ENCODE peak calls at places on chromosome 11, in eight cellular contexts. F is K562, T is cardiac muscle cell, O is endothelial cell of umbilical vein, S is IMR-90, B is heart right ventricle, A is ovary, M is fibroblast of lung. X is an unnamed sample. For H3K9me3, the result is how much of the 10 kb centered on the place peaks cover.

GRCh38 chr11:65574963-65575567 is 788 bp upstream of the EHBP1L1 start:
- DNase-seq in F (peak), T (no peak), O (peak), S (no peak), B (no peak), A (no peak), M (peak), X (peak)

GRCh38 chr11:115985896-115986295 is 481.7 kb upstream of the CADM1 start:
- DNase-seq in F (no peak), T (no peak), O (no peak), S (no peak), B (no peak), A (no peak), M (no peak), X (no peak)

GRCh38 chr11:111946499-111946898 is 9.4 kb downstream of the DIXDC1 start:
- DNase-seq in F (no peak), T (no peak), O (peak), S (no peak), B (no peak), A (no peak), M (no peak), X (no peak)

GRCh38 chr11:59221438-59221837 is 8.7 kb upstream of the MPEG1 start:
- DNase-seq in F (no peak), T (no peak), O (no peak), S (peak), B (no peak), A (no peak), M (peak), X (no peak)

GRCh38 chr11:65862191-65862735 is 2.0 kb downstream of the MUS81 start:
- DNase-seq in F (no peak), T (no peak), O (no peak), S (no peak), B (peak), A (peak), M (no peak), X (no peak)

GRCh38 chr11:86571273-86571948 is 101.0 kb downstream of the ME3 start:
- DNase-seq in F (peak), T (peak), O (peak), S (no peak), B (no peak), A (no peak), M (no peak), X (no peak)

GRCh38 chr11:122478986-122479385 is 176.5 kb upstream of the UBASH3B start:
- DNase-seq in F (no peak), T (no peak), O (no peak), S (no peak), B (no peak), A (no peak), M (no peak), X (no peak)

GRCh38 chr11:130146797-130147196 is 12.8 kb upstream of the ST14 start:
- DNase-seq in F (no peak), T (no peak), O (peak), S (no peak), B (peak), A (no peak), M (peak), X (no peak)

GRCh38 chr11:22674470-22675426 is 8.3 kb downstream of the GAS2 start:
- DNase-seq in F (no peak), T (no peak), O (no peak), S (no peak), B (no peak), A (no peak), M (no peak), X (no peak)

GRCh38 chr11:78344114-78344513 is 73.5 kb downstream of the GAB2 start:
- DNase-seq in F (no peak), T (no peak), O (peak), S (no peak), B (no peak), A (no peak), M (no peak), X (no peak)

GRCh38 chr11:40403321-40403720 is 1056.1 kb downstream of the LRRC4C start:
- DNase-seq in F (no peak), T (no peak), O (no peak), S (peak), B (no peak), A (no peak), M (peak), X (no peak)

GRCh38 chr11:17923213-17923612 is 89.6 kb downstream of the SERGEF start:
- DNase-seq in F (no peak), T (peak), O (no peak), S (no peak), B (peak), A (no peak), M (peak), X (no peak)

GRCh38 chr11:83037877-83038276 is 33.8 kb downstream of the RAB30 start:
- DNase-seq in F (no peak), T (no peak), O (no peak), S (no peak), B (no peak), A (no peak), M (no peak), X (no peak)

GRCh38 chr11:66228521-66228920 is 39.9 kb upstream of the RAB1B start:
- DNase-seq in F (no peak), T (no peak), O (no peak), S (no peak), B (no peak), A (no peak), M (no peak), X (no peak)

GRCh38 chr11:30333405-30333804 is 10.5 kb downstream of the ARL14EP start:
- DNase-seq in F (peak), T (peak), O (no peak), S (no peak), B (no peak), A (no peak), M (no peak), X (no peak)

GRCh38 chr11:117395476-117395875 is 67.8 kb downstream of the CEP164 start:
- DNase-seq in F (no peak), T (no peak), O (no peak), S (no peak), B (no peak), A (no peak), M (no peak), X (no peak)

GRCh38 chr11:3853935-3854659 is 1.4 kb upstream of the STIM1 start:
- DNase-seq in F (peak), T (no peak), O (no peak), S (no peak), B (no peak), A (no peak), M (no peak), X (peak)

GRCh38 chr11:95977534-95978174 is 53.7 kb upstream of the MTMR2 start:
- DNase-seq in F (no peak), T (no peak), O (peak), S (peak), B (no peak), A (no peak), M (peak), X (no peak)

GRCh38 chr11:123473941-123474668 is 44.0 kb downstream of the GRAMD1B start:
- DNase-seq in F (no peak), T (no peak), O (peak), S (peak), B (no peak), A (no peak), M (peak), X (no peak)

GRCh38 chr11:99682646-99683045 is 661.9 kb downstream of the CNTN5 start:
- DNase-seq in F (no peak), T (no peak), O (no peak), S (no peak), B (no peak), A (no peak), M (no peak), X (no peak)

GRCh38 chr11:99683933-99684332 is 663.2 kb downstream of the CNTN5 start:
- DNase-seq in F (no peak), T (no peak), O (no peak), S (no peak), B (no peak), A (no peak), M (no peak), X (no peak)

GRCh38 chr11:99682171-99682570 is 661.4 kb downstream of the CNTN5 start:
- DNase-seq in F (no peak), T (no peak), O (no peak), S (no peak), B (no peak), A (no peak), M (no peak), X (no peak)

GRCh38 chr11:99687320-99687719 is 666.6 kb downstream of the CNTN5 start:
- DNase-seq in F (no peak), T (no peak), O (no peak), S (no peak), B (no peak), A (no peak), M (peak), X (no peak)

DNA sequence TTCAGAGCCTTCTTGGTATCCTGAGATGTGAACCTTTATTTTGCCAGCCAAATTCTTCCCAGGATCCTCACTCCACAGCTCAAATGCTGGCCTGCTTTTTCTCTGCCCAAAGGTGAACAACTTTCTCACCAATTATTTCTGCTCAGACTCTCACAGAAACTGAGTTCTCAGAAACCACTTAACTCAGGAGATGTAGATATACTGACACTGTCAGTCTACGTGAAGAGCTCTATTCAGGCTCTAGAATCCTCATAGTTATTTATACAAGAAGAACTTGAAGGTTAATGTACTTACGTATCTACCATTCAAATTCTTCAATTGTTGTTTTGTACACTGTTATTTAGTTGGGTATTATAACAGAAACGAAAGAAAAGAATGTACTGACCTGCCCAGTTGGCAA is 666.1 kb downstream of the CNTN5 start:
- DNase-seq in F (no peak), T (no peak), O (no peak), S (no peak), B (no peak), A (no peak), M (no peak), X (no peak)
- H3K9me3 ChIP-seq in F (under half), T (under half), O (under half), S (under half), B (under half), A (under half), M (under half), X (under half)

GRCh38 chr11:42161886-42162285 is 702.4 kb upstream of the LRRC4C start:
- DNase-seq in F (no peak), T (no peak), O (no peak), S (no peak), B (no peak), A (no peak), M (peak), X (no peak)
- H3K9me3 ChIP-seq in F (under half), T (under half), O (under half), S (under half), B (under half), A (under half), M (under half), X (under half)

GRCh38 chr11:2819316-2819715 is 66.3 kb downstream of the CDKN1C start:
- DNase-seq in F (no peak), T (no peak), O (no peak), S (no peak), B (no peak), A (no peak), M (no peak), X (no peak)

GRCh38 chr11:2816941-2817421 is 68.6 kb downstream of the CDKN1C start:
- DNase-seq in F (no peak), T (no peak), O (no peak), S (peak), B (no peak), A (peak), M (peak), X (no peak)

GRCh38 chr11:2818021-2818420 is 67.6 kb downstream of the CDKN1C start:
- DNase-seq in F (no peak), T (no peak), O (no peak), S (no peak), B (no peak), A (no peak), M (no peak), X (no peak)

GRCh38 chr11:2817431-2817830 is 68.1 kb downstream of the CDKN1C start:
- DNase-seq in F (no peak), T (no peak), O (no peak), S (no peak), B (no peak), A (no peak), M (no peak), X (no peak)

GRCh38 chr11:2818503-2818902 is 67.1 kb downstream of the CDKN1C start:
- DNase-seq in F (no peak), T (no peak), O (no peak), S (no peak), B (no peak), A (no peak), M (no peak), X (no peak)
- H3K9me3 ChIP-seq in F (under half), T (under half), O (under half), S (under half), B (under half), A (under half), M (under half), X (under half)

DNA sequence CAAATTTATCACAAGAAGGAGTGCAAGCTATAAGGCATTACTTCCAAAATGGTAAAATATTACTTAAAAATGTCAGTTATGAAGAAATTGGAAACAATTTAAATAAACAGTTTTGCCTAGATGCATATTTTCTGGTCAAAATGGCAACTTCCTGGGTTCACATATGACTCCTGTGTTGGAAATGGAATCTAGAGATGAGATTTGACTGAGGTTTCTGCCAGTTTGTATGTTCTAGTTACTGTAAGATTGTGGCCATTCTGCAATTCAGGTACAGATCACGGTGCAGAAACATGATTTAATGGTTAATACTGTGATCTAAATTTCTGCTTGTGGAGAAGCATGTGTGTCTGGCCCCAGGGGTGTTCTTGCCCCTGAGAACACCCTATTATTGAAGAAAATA is 3.4 kb upstream of the OR4C6 start:
- DNase-seq in F (no peak), T (no peak), O (no peak), S (no peak), B (no peak), A (no peak), M (no peak), X (no peak)
- H3K9me3 ChIP-seq in F (under half), T (under half), O (under half), S (under half), B (under half), A (under half), M (under half), X (under half)

DNA sequence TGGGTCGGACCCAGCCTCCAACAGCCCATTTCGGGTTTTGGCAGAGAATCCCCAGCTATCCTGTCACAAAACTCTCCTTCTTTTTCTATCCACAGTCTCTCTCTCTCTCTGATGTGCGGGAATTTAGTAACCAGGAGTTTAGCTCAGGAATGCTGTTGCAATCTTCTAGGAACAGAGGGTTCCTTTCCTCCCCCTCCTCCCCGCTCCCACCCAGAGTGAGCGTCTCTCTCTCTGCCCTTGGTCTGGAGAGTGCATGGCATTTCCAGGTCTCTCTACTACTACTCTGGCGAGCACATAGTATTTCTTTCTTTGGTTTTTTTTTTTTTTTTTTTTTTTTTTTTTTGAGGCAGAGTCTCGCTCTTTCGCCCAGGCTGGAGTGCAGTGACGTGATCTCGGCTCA is 17.7 kb downstream of the APIP start:
- DNase-seq in F (no peak), T (no peak), O (no peak), S (no peak), B (no peak), A (no peak), M (no peak), X (no peak)
- H3K9me3 ChIP-seq in F (under half), T (under half), O (under half), S (under half), B (under half), A (under half), M (under half), X (under half)

GRCh38 chr11:45483361-45483760 is 182.1 kb downstream of the CHST1 start:
- DNase-seq in F (no peak), T (no peak), O (no peak), S (no peak), B (no peak), A (no peak), M (no peak), X (no peak)
- H3K9me3 ChIP-seq in F (under half), T (under half), O (under half), S (under half), B (under half), A (under half), M (under half), X (under half)